ENCODE peak calls at places on chromosome 6, in ten cellular contexts. L is uterus, G is prostate gland, O is A549, W is heart left ventricle, Z is ovary, H is tibial nerve, M is stomach, U is Peyer's patch, Y is lower leg skin. K is an unnamed sample.

GRCh38 chr6:158244373-158244772 is 67.9 kb upstream of the TULP4 start:
- DNase-seq in Z (no peak), M (no peak), Y (no peak), G (no peak), U (no peak), W (no peak), H (no peak), L (no peak), O (no peak), K (no peak)

GRCh38 chr6:7758456-7758855 is 32.6 kb downstream of the BMP6 start:
- DNase-seq in Y (no peak), L (no peak), G (no peak), M (no peak), H (no peak), U (no peak), W (no peak), O (no peak), Z (no peak), K (no peak)

GRCh38 chr6:75568100-75568499 is 33.6 kb upstream of the SENP6 start:
- DNase-seq in O (no peak), Z (no peak), U (no peak), L (no peak), G (no peak), W (no peak), M (no peak), Y (no peak), H (no peak), K (no peak)

GRCh38 chr6:29602564-29603361 is 17.8 kb downstream of the OR2H2 start:
- DNase-seq in L (no peak), O (peak; percentile 20), Y (no peak), M (no peak), W (no peak), U (no peak), Z (no peak), G (no peak), H (no peak), K (no peak)

GRCh38 chr6:21436625-21437024 is 156.9 kb upstream of the SOX4 start:
- DNase-seq in G (no peak), Y (no peak), U (no peak), O (no peak), M (no peak), Z (no peak), H (no peak), L (no peak), W (no peak), K (no peak)

GRCh38 chr6:121597654-121598053 is 162.2 kb downstream of the GJA1 start:
- DNase-seq in Z (no peak), U (no peak), L (no peak), W (no peak), H (no peak), M (no peak), Y (no peak), G (no peak), O (no peak), K (no peak)

GRCh38 chr6:41937472-41937871 is 4.1 kb downstream of the CCND3 start:
- DNase-seq in Z (no peak), O (no peak), G (no peak), H (no peak), W (no peak), L (no peak), M (no peak), U (no peak), Y (no peak), K (no peak)

GRCh38 chr6:159760602-159761057 is 1.2 kb upstream of the ACAT2 start:
- DNase-seq in L (no peak), U (no peak), M (no peak), O (no peak), Y (no peak), W (no peak), G (no peak), H (no peak), Z (no peak), K (no peak)

GRCh38 chr6:130971504-130971903 is 91.5 kb downstream of the EPB41L2 start:
- DNase-seq in O (no peak), M (no peak), U (no peak), L (no peak), H (no peak), G (no peak), Y (no peak), W (no peak), Z (no peak), K (no peak)

GRCh38 chr6:130970839-130971410 is 92.1 kb downstream of the EPB41L2 start:
- DNase-seq in L (no peak), M (no peak), Z (no peak), O (no peak), Y (no peak), U (no peak), W (no peak), G (no peak), H (no peak), K (no peak)

GRCh38 chr6:130968486-130968885 is 94.6 kb downstream of the EPB41L2 start:
- DNase-seq in Y (no peak), H (peak; percentile 25), Z (no peak), L (no peak), G (no peak), U (no peak), O (no peak), W (no peak), M (no peak), K (no peak)

GRCh38 chr6:130967502-130968469 is 95.3 kb downstream of the EPB41L2 start:
- DNase-seq in H (peak; percentile 12), Y (no peak), G (no peak), L (no peak), O (no peak), Z (no peak), M (no peak), W (no peak), U (no peak), K (no peak)

DNA sequence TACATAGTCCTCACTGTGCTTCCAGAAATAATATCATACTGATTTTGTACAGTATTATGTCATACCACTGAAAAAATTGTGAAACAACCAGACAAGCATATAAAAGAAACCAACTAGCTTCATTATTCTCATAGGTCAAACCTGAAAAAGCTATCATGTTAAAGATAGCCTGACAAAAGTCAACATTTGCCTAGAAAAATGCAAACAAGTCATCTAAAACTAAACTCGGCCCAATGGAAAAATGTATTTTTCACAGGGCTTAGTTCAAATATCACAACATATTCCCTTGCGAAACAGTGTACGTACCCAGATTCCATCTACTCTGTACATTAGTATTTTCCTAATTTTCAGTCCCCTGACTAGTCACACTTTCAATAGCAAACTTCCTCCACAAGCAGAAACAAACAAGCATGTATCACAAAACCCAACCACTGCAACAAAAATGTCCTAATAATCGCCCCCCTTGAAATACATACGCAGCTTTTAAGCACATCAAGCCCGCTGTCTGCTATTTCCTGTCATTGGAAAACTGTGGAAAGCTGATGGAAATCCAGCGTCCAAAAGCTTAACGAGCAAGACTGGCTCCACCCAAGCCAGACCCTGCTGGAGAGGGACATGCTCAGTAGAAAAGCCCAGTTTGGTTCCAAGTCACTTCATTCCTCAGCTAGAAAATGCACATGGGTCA is 93.1 kb downstream of the EPB41L2 start:
- DNase-seq in L (peak; percentile 41), Z (peak; percentile 51), U (no peak), Y (peak; percentile 21), O (no peak), H (peak; percentile 52), W (peak; percentile 73), M (no peak), G (no peak), K (no peak)
- TF ChIP-seq POLR2A in L (no peak), Z (no peak), U (no peak), Y (no peak), O (no peak), H (peak; percentile 18), W (no peak), M (no peak), G (no peak), K (no peak)

DNA sequence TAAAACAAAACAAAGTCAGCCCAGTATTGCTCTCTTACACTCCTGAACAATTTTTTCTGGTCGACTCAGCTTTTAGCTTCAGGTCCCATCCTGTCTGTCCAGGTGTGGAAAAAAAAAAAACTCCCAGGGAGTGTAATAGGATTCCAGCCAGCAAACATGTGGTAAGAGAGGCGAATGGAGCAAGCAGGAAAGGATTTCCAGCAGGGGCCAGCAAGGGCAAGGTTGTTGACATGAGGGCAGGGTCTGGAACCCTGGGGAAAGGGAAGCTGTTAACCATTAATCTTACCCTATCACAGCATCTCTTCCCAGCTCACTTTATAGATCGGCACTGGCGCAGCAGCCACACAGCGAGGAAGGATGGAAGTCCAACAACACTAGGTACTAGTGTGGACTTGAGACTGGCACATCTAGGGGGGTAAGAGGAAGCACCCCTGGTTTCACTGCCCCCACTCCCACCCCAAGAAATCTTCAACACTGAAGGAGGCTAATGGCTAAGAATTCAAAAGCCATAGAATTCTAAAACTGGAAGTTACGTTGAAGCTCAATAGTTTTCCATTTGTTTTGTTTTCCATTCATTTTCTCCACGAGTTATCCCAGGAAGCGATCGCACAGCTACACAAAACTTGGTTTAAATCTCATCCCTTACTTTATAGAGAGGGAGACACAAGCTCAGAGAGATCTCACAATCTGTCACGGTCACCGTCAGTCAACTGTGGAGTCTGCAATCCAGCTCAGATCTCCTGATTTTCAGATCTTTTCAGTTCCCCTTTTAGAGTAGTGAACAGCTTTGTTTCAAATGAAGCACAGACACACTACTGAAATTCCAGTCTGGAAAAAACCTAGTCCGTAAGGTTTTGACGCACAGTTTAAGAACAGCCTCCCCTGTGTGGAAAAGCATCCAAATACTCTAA is 53.4 kb downstream of the SLC22A23 start:
- DNase-seq in G (peak; percentile 42), L (peak; percentile 31), U (no peak), M (peak; percentile 82), W (no peak), O (peak; percentile 29), Z (peak; percentile 37), Y (no peak), H (no peak), K (no peak)
- TF ChIP-seq POLR2A in G (no peak), L (no peak), U (peak; percentile 44), M (no peak), W (no peak), O (no peak), Z (no peak), Y (no peak), H (no peak), K (no peak)

GRCh38 chr6:33746651-33747100 is at the start of gene IP6K3:
- DNase-seq in U (no peak), O (no peak), Z (no peak), W (peak; percentile 76), Y (no peak), M (no peak), L (peak; percentile 47), H (no peak), G (no peak), K (no peak)
- TF ChIP-seq POLR2A in U (no peak), O (no peak), Z (no peak), W (peak; percentile 82), Y (no peak), M (no peak), L (no peak), H (no peak), G (no peak), K (no peak)

DNA sequence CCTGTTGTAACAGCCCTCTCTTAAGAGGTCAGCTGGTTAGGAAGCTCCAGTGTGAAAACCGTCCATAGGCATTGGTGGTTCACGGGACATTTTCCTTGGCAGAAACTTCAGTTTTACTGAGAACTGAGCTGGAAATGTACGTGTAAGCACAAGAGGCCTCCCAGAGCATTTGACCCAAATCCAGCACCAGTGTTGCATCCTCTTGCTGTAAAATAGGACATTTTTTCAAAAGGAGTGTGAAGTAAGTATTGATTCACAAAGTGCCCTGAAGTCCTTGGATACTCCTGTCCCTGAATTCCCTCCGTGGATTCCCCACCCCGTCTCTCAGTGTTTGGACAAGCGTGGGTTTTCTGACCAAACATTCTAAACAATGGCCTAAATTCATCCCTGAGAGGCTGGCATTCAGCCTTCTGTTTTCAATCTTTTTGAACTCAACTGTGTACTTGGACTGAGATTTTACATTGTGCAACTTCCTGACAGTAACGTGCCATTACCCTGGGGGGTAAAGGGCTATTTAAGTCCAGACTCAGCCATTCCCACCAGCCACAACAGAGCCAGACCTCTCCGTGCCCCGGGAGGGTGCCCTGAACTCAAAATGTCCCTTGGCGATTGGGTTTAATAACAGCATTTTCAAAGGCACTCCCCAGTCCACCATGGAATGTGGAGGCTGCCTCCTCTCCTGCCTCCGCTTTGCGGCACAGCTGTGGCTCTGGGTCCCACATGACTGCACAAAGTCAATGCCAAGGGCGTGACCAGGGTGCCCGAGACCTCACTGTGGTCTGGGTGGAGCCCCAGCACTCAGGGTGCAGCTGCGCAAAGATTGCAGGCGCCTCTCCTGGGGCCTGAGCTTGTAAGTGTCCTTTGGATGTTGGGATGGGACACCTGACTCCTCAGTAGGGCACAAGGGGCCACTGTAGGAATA is 92.7 kb upstream of the AFDN start:
- DNase-seq in U (no peak), G (peak; percentile 57), H (peak; percentile 79), L (no peak), W (no peak), Z (peak; percentile 37), Y (peak; percentile 59), O (no peak), M (peak; percentile 22), K (no peak)
- TF ChIP-seq POLR2A in U (no peak), G (no peak), H (no peak), L (no peak), W (no peak), Z (no peak), Y (no peak), O (no peak), M (no peak), K (no peak)

K was measured in suprapubic skin.